ENCODE peak calls at places on chromosome 14, in nine cellular contexts. J is HAP-1, X is lower lobe of right lung, B is right lobe of liver, T is stomach, C is left ventricle myocardium inferior, S is spleen, H is tibial artery, V is hepatocyte. M is an unnamed sample. For H3K4me1, the result is how much of the 10 kb centered on the place peaks cover.

GRCh38 chr14:93430889-93431670 is at the start of gene UNC79:
- DNase-seq in J (peak), X (no peak), B (no peak), T (no peak), C (no peak), S (no peak), H (no peak), V (peak), M (no peak)

GRCh38 chr14:73227812-73228781 is 9.2 kb upstream of the PAPLN start:
- DNase-seq in J (no peak), X (peak), B (no peak), T (no peak), C (peak), S (no peak), H (no peak), V (peak), M (no peak)

GRCh38 chr14:101480747-101481530 is 80.4 kb upstream of the DIO3 start:
- DNase-seq in J (no peak), X (peak), B (peak), T (peak), C (no peak), S (peak), H (peak), V (peak), M (no peak)

GRCh38 chr14:93299831-93300230 is 33.0 kb downstream of the BTBD7 start:
- DNase-seq in J (no peak), X (no peak), B (no peak), T (no peak), C (no peak), S (no peak), H (no peak), V (peak), M (no peak)

GRCh38 chr14:95424533-95424932 is 91.9 kb downstream of the SYNE3 start:
- DNase-seq in J (no peak), X (no peak), B (no peak), T (no peak), C (no peak), S (no peak), H (no peak), V (no peak), M (no peak)

GRCh38 chr14:59870277-59871165 is at the start of gene RTN1:
- DNase-seq in J (peak), X (peak), B (peak), T (peak), C (peak), S (peak), H (peak), V (peak), M (peak)

GRCh38 chr14:69360438-69361108 is 37.5 kb downstream of the ERH start:
- DNase-seq in J (peak), X (no peak), B (no peak), T (no peak), C (no peak), S (no peak), H (no peak), V (no peak), M (no peak)

GRCh38 chr14:34853041-34853440 is 22.1 kb downstream of the BAZ1A start:
- DNase-seq in J (no peak), X (no peak), B (no peak), T (no peak), C (no peak), S (no peak), H (no peak), V (no peak), M (no peak)

GRCh38 chr14:89201645-89202044 is 215.4 kb downstream of the FOXN3 start:
- DNase-seq in J (no peak), X (no peak), B (no peak), T (no peak), C (no peak), S (no peak), H (no peak), V (no peak), M (no peak)

DNA sequence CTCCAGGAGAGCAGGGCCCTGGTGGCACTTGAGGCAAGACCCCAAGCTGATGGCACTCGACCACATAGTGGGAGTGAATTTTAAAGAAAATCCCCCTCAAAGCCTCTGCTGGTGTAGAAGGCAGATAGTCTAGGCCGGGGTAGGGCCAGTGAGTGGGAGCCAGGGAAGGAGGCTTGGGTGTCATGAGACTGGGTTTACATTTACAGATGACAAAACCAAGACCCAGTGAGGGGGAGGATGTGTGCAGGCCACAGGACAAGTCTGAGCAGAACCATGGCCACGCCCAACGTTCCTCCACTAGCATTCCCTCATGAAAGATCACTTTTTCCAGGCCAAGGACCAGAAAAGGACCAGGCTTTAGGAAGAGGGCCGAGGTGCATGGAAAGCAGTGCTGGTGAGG is 42.0 kb downstream of the EVL start:
- DNase-seq in J (no peak), X (peak), B (no peak), T (no peak), C (no peak), S (no peak), H (peak), V (no peak), M (no peak)
- H3K4me1 ChIP-seq in J (under half), X (half or more), B (under half), T (half or more), C (half or more), S (under half), H (half or more), V (under half), M (under half)

GRCh38 chr14:100250732-100251465 is 12.0 kb downstream of the YY1 start:
- DNase-seq in J (no peak), X (no peak), B (no peak), T (no peak), C (no peak), S (no peak), H (no peak), V (no peak), M (peak)

GRCh38 chr14:100252684-100253083 is 13.7 kb downstream of the YY1 start:
- DNase-seq in J (no peak), X (no peak), B (no peak), T (no peak), C (no peak), S (no peak), H (no peak), V (no peak), M (no peak)

GRCh38 chr14:100241279-100241678 is 2.3 kb downstream of the YY1 start:
- DNase-seq in J (no peak), X (no peak), B (no peak), T (no peak), C (no peak), S (no peak), H (no peak), V (no peak), M (no peak)

GRCh38 chr14:100246136-100246535 is 7.2 kb downstream of the YY1 start:
- DNase-seq in J (peak), X (no peak), B (peak), T (no peak), C (no peak), S (no peak), H (no peak), V (no peak), M (no peak)

GRCh38 chr14:100246809-100247428 is 8.0 kb downstream of the YY1 start:
- DNase-seq in J (peak), X (no peak), B (no peak), T (no peak), C (no peak), S (no peak), H (no peak), V (peak), M (peak)
- H3K4me1 ChIP-seq in J (under half), X (half or more), B (half or more), T (half or more), C (half or more), S (half or more), H (half or more), V (under half), M (under half)

DNA sequence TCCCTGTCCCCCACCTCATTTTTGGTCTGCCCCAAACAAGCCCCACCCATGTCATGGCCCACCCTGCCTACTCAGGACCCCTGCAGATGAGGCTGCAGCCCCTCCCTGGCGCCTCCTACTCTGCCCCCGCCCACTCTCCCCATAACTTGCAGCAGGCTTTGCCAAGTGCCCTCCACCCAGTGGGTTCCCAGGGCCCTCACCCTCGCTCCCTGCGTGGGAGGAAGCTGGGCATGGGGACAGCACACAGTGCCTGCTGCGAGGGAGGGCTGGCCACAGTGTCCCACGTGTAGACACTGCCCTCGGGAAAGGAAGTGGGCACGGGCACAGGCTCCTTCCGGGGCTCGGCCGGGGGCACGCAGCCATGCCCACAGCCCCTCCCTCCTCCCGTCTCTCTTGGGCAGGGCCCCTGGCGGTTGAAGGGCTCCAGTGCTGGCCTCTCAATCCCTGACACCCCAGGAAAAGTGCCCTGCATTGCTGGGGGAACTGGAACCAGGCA is 9.4 kb downstream of the AKT1 start:
- DNase-seq in J (no peak), X (peak), B (no peak), T (no peak), C (no peak), S (peak), H (no peak), V (no peak), M (no peak)
- H3K4me1 ChIP-seq in J (under half), X (half or more), B (under half), T (half or more), C (half or more), S (under half), H (half or more), V (under half), M (under half)

DNA sequence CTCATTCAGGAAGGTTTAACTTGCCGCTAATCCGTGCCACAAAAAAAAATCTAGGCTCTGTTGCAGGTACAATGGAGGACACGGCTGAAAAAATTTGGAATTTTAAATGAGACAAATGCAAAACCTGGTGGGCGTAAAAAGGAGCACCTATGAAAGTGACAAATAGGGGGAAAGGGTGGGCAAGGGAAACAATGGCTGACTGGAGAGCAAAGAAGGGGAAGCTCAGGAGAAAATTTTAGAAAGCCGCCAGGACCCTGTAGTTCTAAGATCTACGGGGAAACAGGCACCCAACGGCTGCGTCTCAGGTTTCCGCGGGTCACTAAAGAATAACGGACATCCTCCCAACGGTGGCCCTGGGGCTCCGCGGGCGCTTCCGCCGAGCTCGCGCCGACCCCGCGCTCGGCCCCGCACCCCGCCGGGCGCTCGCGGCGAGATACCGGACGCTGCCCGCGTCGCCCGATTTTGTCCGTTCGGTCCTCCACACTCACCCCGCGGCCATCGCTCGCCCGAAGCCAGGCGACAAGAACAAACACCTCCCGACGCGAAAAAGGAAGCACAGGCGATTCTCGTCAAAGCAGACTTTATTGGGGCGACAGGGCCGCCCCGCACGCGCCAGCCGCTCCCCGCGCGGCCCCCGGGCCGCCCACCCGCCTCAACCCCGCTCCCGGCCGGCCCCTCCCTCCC is 1.1 kb upstream of the YY1 start:
- DNase-seq in J (peak), X (peak), B (peak), T (peak), C (peak), S (peak), H (peak), V (peak), M (peak)
- H3K4me1 ChIP-seq in J (under half), X (under half), B (under half), T (half or more), C (half or more), S (under half), H (under half), V (under half), M (under half)

DNA sequence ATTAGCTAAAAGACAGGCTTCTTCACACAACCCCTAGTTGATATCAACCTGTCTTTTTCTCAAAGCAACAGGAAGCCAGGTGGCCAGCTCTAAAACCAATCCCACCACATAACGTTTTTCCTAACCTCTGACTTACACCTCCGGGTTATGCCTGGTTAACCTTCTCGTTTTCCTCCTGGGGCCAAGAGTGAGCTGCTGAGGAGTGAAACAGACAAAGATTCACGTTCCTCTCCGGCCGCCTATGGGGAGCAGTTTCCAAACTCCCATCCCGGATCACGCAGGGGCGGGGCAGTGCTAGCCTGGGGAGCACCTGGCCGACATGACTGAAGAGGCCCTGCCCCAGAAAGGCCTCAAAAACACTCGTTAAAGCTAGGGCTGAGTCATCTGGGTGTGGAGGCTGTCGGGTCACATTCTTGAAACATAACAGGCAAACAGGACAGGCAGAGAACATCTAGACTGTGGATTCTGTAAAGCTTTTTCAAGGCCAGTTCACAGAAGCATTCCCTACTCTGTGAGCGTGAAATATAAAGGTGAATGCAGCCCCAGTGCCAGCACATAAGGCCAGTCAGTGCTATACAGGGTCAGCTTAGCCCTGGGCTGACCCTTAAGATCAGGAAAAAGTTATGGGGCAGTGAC is 25.9 kb upstream of the LGALS3 start:
- DNase-seq in J (peak), X (peak), B (no peak), T (peak), C (peak), S (peak), H (peak), V (peak), M (peak)
- H3K4me1 ChIP-seq in J (under half), X (half or more), B (under half), T (half or more), C (half or more), S (under half), H (half or more), V (under half), M (under half)

GRCh38 chr14:61556455-61556854 is 138.9 kb upstream of the HIF1A start:
- DNase-seq in J (no peak), X (no peak), B (peak), T (no peak), C (no peak), S (no peak), H (no peak), V (no peak), M (no peak)
- H3K4me1 ChIP-seq in J (under half), X (under half), B (under half), T (half or more), C (half or more), S (under half), H (under half), V (under half), M (under half)

GRCh38 chr14:85622986-85623385 is 93.0 kb downstream of the FLRT2 start:
- DNase-seq in J (no peak), X (no peak), B (no peak), T (no peak), C (no peak), S (no peak), H (no peak), V (no peak), M (no peak)

GRCh38 chr14:85622106-85622505 is 92.2 kb downstream of the FLRT2 start:
- DNase-seq in J (no peak), X (no peak), B (no peak), T (no peak), C (no peak), S (no peak), H (no peak), V (no peak), M (no peak)

GRCh38 chr14:85620937-85621336 is 91.0 kb downstream of the FLRT2 start:
- DNase-seq in J (no peak), X (no peak), B (no peak), T (no peak), C (no peak), S (no peak), H (no peak), V (no peak), M (no peak)

GRCh38 chr14:85625925-85626585 is 96.1 kb downstream of the FLRT2 start:
- DNase-seq in J (no peak), X (no peak), B (no peak), T (no peak), C (no peak), S (no peak), H (no peak), V (no peak), M (no peak)
- H3K4me1 ChIP-seq in J (under half), X (under half), B (under half), T (under half), C (under half), S (under half), H (under half), V (under half), M (under half)